ENCODE peak calls at places on chromosomes 12 and 14, in four cellular contexts. One of them, this sample, is unnamed.
A peak's percentile ranks its signal among the peaks of the same experiment; 100 is the strongest.

GRCh38 chr14:55382483-55382882 is 29.1 kb downstream of the ATG14 start:
- DNase-seq in Calu3: no peak
- DNase-seq in mesothelial cell of epicardium: no peak
- DNase-seq in stomach: no peak
- DNase-seq in this sample: no peak

GRCh38 chr14:61565836-61566536 is 129.3 kb upstream of the HIF1A start:
- DNase-seq in mesothelial cell of epicardium: no peak
- DNase-seq in Calu3: no peak
- DNase-seq in stomach: no peak
- DNase-seq in this sample: no peak

GRCh38 chr14:62084020-62084419 is 321.8 kb downstream of the SNAPC1 start:
- DNase-seq in Calu3: no peak
- DNase-seq in mesothelial cell of epicardium: no peak
- DNase-seq in stomach: no peak
- DNase-seq in this sample: no peak

GRCh38 chr12:70609739-70610491 is 27.3 kb downstream of the PTPRB start:
- DNase-seq in Calu3: peak; percentile 62
- DNase-seq in stomach: peak; percentile 48
- DNase-seq in mesothelial cell of epicardium: no peak
- DNase-seq in this sample: peak; percentile 73

GRCh38 chr14:90691627-90692026 is 124.6 kb downstream of the TTC7B start:
- DNase-seq in mesothelial cell of epicardium: no peak
- DNase-seq in Calu3: no peak
- DNase-seq in stomach: no peak
- DNase-seq in this sample: no peak

GRCh38 chr12:12807970-12808702 is 5.0 kb upstream of the DDX47 start:
- DNase-seq in stomach: peak; percentile 43
- DNase-seq in Calu3: no peak
- DNase-seq in mesothelial cell of epicardium: no peak
- DNase-seq in this sample: no peak

GRCh38 chr14:19800282-19801117 is 3.1 kb upstream of the OR4N2 start:
- DNase-seq in mesothelial cell of epicardium: no peak
- DNase-seq in stomach: no peak
- DNase-seq in Calu3: no peak
- DNase-seq in this sample: no peak

GRCh38 chr12:103924761-103925641 is 5.2 kb upstream of the HSP90B1 start:
- DNase-seq in Calu3: no peak
- DNase-seq in mesothelial cell of epicardium: no peak
- DNase-seq in stomach: no peak
- DNase-seq in this sample: no peak

GRCh38 chr14:35117112-35117511 is 4.7 kb downstream of the PPP2R3C start:
- DNase-seq in stomach: no peak
- DNase-seq in Calu3: no peak
- DNase-seq in mesothelial cell of epicardium: no peak
- DNase-seq in this sample: no peak

GRCh38 chr12:56718636-56719035 is 6.5 kb downstream of the NACA start:
- DNase-seq in mesothelial cell of epicardium: no peak
- DNase-seq in stomach: no peak
- DNase-seq in Calu3: no peak
- DNase-seq in this sample: no peak

GRCh38 chr12:57240926-57241555 is 9.9 kb downstream of the STAC3 start:
- DNase-seq in mesothelial cell of epicardium: no peak
- DNase-seq in Calu3: no peak
- DNase-seq in stomach: no peak
- DNase-seq in this sample: peak; percentile 38

GRCh38 chr14:72633551-72633950 is 260.4 kb downstream of the DPF3 start:
- DNase-seq in stomach: no peak
- DNase-seq in mesothelial cell of epicardium: no peak
- DNase-seq in Calu3: no peak
- DNase-seq in this sample: no peak

GRCh38 chr12:106118278-106118820 is 20.4 kb downstream of the NUAK1 start:
- DNase-seq in Calu3: no peak
- DNase-seq in stomach: no peak
- DNase-seq in mesothelial cell of epicardium: no peak
- DNase-seq in this sample: no peak

GRCh38 chr12:6295187-6295811 is 15.2 kb upstream of the PLEKHG6 start:
- DNase-seq in mesothelial cell of epicardium: no peak
- DNase-seq in stomach: peak; percentile 48
- DNase-seq in Calu3: peak; percentile 89
- DNase-seq in this sample: peak; percentile 54

GRCh38 chr12:105843989-105844768 is 294.6 kb downstream of the NUAK1 start:
- DNase-seq in mesothelial cell of epicardium: no peak
- DNase-seq in Calu3: no peak
- DNase-seq in stomach: no peak
- DNase-seq in this sample: no peak

GRCh38 chr12:69052613-69053408 is 119.8 kb upstream of the CPM start:
- DNase-seq in mesothelial cell of epicardium: no peak
- DNase-seq in stomach: no peak
- DNase-seq in Calu3: peak; percentile 88
- DNase-seq in this sample: no peak

GRCh38 chr12:50074936-50075807 is 10.0 kb upstream of the SMARCD1 start:
- DNase-seq in Calu3: peak; percentile 85
- DNase-seq in stomach: peak; percentile 90
- DNase-seq in mesothelial cell of epicardium: peak; percentile 68
- DNase-seq in this sample: peak; percentile 92

GRCh38 chr14:96407980-96408570 is 16.1 kb downstream of the AK7 start:
- DNase-seq in mesothelial cell of epicardium: no peak
- DNase-seq in Calu3: no peak
- DNase-seq in stomach: no peak
- DNase-seq in this sample: no peak

GRCh38 chr14:72883963-72884362 is 9.9 kb downstream of the DPF3 start:
- DNase-seq in Calu3: no peak
- DNase-seq in mesothelial cell of epicardium: no peak
- DNase-seq in stomach: no peak
- DNase-seq in this sample: no peak

GRCh38 chr12:96710127-96710745 is 196.8 kb upstream of the NEDD1 start:
- DNase-seq in mesothelial cell of epicardium: no peak
- DNase-seq in Calu3: peak; percentile 18
- DNase-seq in stomach: no peak
- DNase-seq in this sample: no peak

GRCh38 chr12:81712536-81712935 is 46.6 kb downstream of the PPFIA2 start:
- DNase-seq in mesothelial cell of epicardium: no peak
- DNase-seq in stomach: no peak
- DNase-seq in Calu3: no peak
- DNase-seq in this sample: no peak

GRCh38 chr12:112839386-112839972 is 47.9 kb downstream of the RPH3A start:
- DNase-seq in mesothelial cell of epicardium: no peak
- DNase-seq in stomach: no peak
- DNase-seq in Calu3: peak; percentile 37
- DNase-seq in this sample: no peak

GRCh38 chr14:77151918-77152588 is 10.5 kb upstream of the ZDHHC22 start:
- DNase-seq in Calu3: no peak
- DNase-seq in stomach: no peak
- DNase-seq in mesothelial cell of epicardium: no peak
- DNase-seq in this sample: no peak

GRCh38 chr12:110739894-110740293 is 2.8 kb downstream of the PPP1CC start:
- DNase-seq in Calu3: no peak
- DNase-seq in mesothelial cell of epicardium: no peak
- DNase-seq in stomach: no peak
- DNase-seq in this sample: no peak

GRCh38 chr12:14403711-14404164 is 38.3 kb downstream of the ATF7IP start:
- DNase-seq in Calu3: peak; percentile 43
- DNase-seq in mesothelial cell of epicardium: no peak
- DNase-seq in stomach: no peak
- DNase-seq in this sample: no peak

GRCh38 chr12:460301-461230 is 827 bp downstream of the B4GALNT3 start:
- DNase-seq in Calu3: no peak
- DNase-seq in mesothelial cell of epicardium: no peak
- DNase-seq in stomach: no peak
- DNase-seq in this sample: peak; percentile 28

GRCh38 chr12:46524778-46525177 is 152.2 kb upstream of the SLC38A2 start:
- DNase-seq in stomach: peak; percentile 58
- DNase-seq in Calu3: no peak
- DNase-seq in mesothelial cell of epicardium: peak; percentile 50
- DNase-seq in this sample: no peak

GRCh38 chr12:92431146-92431545 is 271.6 kb upstream of the PLEKHG7 start:
- DNase-seq in Calu3: no peak
- DNase-seq in mesothelial cell of epicardium: no peak
- DNase-seq in stomach: no peak
- DNase-seq in this sample: no peak

GRCh38 chr12:116675339-116676107 is 62.3 kb downstream of the SPRING1 start:
- DNase-seq in mesothelial cell of epicardium: no peak
- DNase-seq in stomach: no peak
- DNase-seq in Calu3: no peak
- DNase-seq in this sample: no peak

GRCh38 chr14:22391908-22392307 is 197.1 kb downstream of the DAD1 start:
- DNase-seq in stomach: peak; percentile 74
- DNase-seq in mesothelial cell of epicardium: no peak
- DNase-seq in Calu3: peak; percentile 68
- DNase-seq in this sample: peak; percentile 59

GRCh38 chr12:40156031-40156764 is 50.3 kb upstream of the SLC2A13 start:
- DNase-seq in Calu3: no peak
- DNase-seq in mesothelial cell of epicardium: no peak
- DNase-seq in stomach: no peak
- DNase-seq in this sample: no peak

GRCh38 chr12:27002141-27002540 is 12.0 kb downstream of the TM7SF3 start:
- DNase-seq in mesothelial cell of epicardium: no peak
- DNase-seq in stomach: no peak
- DNase-seq in Calu3: no peak
- DNase-seq in this sample: no peak

GRCh38 chr14:99475660-99476059 is 5.0 kb downstream of the SETD3 start:
- DNase-seq in Calu3: no peak
- DNase-seq in mesothelial cell of epicardium: no peak
- DNase-seq in stomach: no peak
- DNase-seq in this sample: no peak

GRCh38 chr14:99476864-99477263 is 3.8 kb downstream of the SETD3 start:
- DNase-seq in stomach: no peak
- DNase-seq in mesothelial cell of epicardium: no peak
- DNase-seq in Calu3: no peak
- DNase-seq in this sample: no peak

GRCh38 chr14:99478133-99478532 is 2.5 kb downstream of the SETD3 start:
- DNase-seq in Calu3: no peak
- DNase-seq in stomach: no peak
- DNase-seq in mesothelial cell of epicardium: no peak
- DNase-seq in this sample: no peak

GRCh38 chr14:99472937-99473336 is 7.7 kb downstream of the SETD3 start:
- DNase-seq in stomach: no peak
- DNase-seq in Calu3: no peak
- DNase-seq in mesothelial cell of epicardium: no peak
- DNase-seq in this sample: no peak

GRCh38 chr14:99475179-99475578 is 5.5 kb downstream of the SETD3 start:
- DNase-seq in Calu3: no peak
- DNase-seq in stomach: no peak
- DNase-seq in mesothelial cell of epicardium: no peak
- DNase-seq in this sample: no peak
- TF ChIP-seq CTCF in Calu3: no peak
- TF ChIP-seq CTCF in stomach: no peak
- TF ChIP-seq CTCF in mesothelial cell of epicardium: no peak
- TF ChIP-seq CTCF in this sample: no peak

DNA sequence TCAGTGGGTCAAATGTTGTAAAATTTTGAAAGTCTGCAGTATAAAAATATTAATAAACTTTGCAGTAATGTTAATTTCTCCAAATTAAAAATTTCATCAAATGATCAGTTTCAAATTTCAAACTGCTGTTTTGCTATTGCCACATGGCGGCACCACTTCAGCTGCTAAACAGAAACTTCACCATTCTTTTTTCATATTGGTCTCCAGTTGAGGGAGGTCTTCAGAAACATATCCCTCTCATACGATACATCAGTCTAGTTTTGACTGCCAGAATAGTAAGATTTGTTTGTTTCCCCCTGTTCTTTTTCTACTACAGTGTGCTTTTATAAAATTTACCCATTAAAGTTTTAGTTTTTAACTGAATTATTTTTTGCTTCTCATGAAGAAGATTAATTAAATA is 4.2 kb upstream of the TRHDE start:
- DNase-seq in Calu3: no peak
- DNase-seq in mesothelial cell of epicardium: no peak
- DNase-seq in stomach: no peak
- DNase-seq in this sample: no peak
- TF ChIP-seq CTCF in Calu3: no peak
- TF ChIP-seq CTCF in mesothelial cell of epicardium: no peak
- TF ChIP-seq CTCF in stomach: no peak
- TF ChIP-seq CTCF in this sample: no peak

GRCh38 chr12:53252349-53252916 is 15.7 kb upstream of the ESPL1 start:
- DNase-seq in Calu3: peak; percentile 58
- DNase-seq in mesothelial cell of epicardium: no peak
- DNase-seq in stomach: peak; percentile 48
- DNase-seq in this sample: no peak
- TF ChIP-seq CTCF in Calu3: no peak
- TF ChIP-seq CTCF in mesothelial cell of epicardium: no peak
- TF ChIP-seq CTCF in stomach: no peak
- TF ChIP-seq CTCF in this sample: no peak

GRCh38 chr12:89706551-89707348 is 1.9 kb downstream of the ATP2B1 start:
- DNase-seq in stomach: no peak
- DNase-seq in mesothelial cell of epicardium: no peak
- DNase-seq in Calu3: peak; percentile 30
- DNase-seq in this sample: no peak
- TF ChIP-seq CTCF in stomach: no peak
- TF ChIP-seq CTCF in mesothelial cell of epicardium: no peak
- TF ChIP-seq CTCF in Calu3: no peak
- TF ChIP-seq CTCF in this sample: no peak

DNA sequence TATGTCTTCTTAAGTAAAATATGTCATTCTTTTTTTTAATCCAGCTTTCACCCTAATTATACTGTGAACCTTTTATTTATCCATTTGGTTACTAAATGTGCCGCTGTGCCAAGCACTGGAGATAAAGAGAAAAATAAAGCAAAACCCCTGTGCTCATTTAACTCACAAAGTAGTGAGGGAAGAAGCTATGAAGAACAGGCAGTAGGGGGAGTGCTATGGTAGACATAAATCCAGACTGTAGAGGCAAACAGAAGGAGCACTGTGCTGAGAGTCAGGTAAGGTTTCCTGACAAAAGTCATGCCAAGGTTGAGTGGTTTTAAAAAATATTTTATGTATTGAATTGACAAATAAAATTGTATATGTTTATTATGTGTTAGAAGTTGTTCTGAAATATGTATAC is 188.5 kb upstream of the SYT10 start:
- DNase-seq in stomach: no peak
- DNase-seq in mesothelial cell of epicardium: no peak
- DNase-seq in Calu3: no peak
- DNase-seq in this sample: no peak
- TF ChIP-seq CTCF in stomach: no peak
- TF ChIP-seq CTCF in mesothelial cell of epicardium: no peak
- TF ChIP-seq CTCF in Calu3: no peak
- TF ChIP-seq CTCF in this sample: no peak